ENCODE peak calls at places on chromosomes 3 and 15, in eight cellular contexts. A, Z, E, F, D, M, W and B are unnamed samples.

GRCh38 chr15:37133619-37134018 is 33.3 kb upstream of the MEIS2 start:
- DNase-seq in Z (no peak), A (no peak), W (no peak), F (no peak), M (no peak), D (peak; percentile 64), E (no peak), B (no peak)

GRCh38 chr3:36707623-36708409 is 56.5 kb downstream of the DCLK3 start:
- DNase-seq in M (no peak), Z (peak; percentile 73), F (peak; percentile 16), D (no peak), E (no peak), A (peak; percentile 4), W (no peak), B (no peak)

GRCh38 chr3:127680790-127681189 is 8.0 kb downstream of the ABTB1 start:
- DNase-seq in D (no peak), F (no peak), M (no peak), A (no peak), W (no peak), Z (no peak), E (no peak), B (no peak)

GRCh38 chr3:193665370-193665989 is 72.5 kb downstream of the OPA1 start:
- DNase-seq in W (no peak), F (peak; percentile 67), Z (peak; percentile 76), M (no peak), D (peak; percentile 19), E (no peak), A (no peak), B (no peak)

GRCh38 chr15:101159096-101159935 is 92.5 kb downstream of the CHSY1 start:
- DNase-seq in D (no peak), W (no peak), F (no peak), A (no peak), M (peak; percentile 63), E (no peak), Z (no peak), B (no peak)

GRCh38 chr15:100106732-100107131 is 235.0 kb downstream of the ADAMTS17 start:
- DNase-seq in W (no peak), A (no peak), M (no peak), F (no peak), E (no peak), Z (no peak), D (no peak), B (no peak)

GRCh38 chr3:123749716-123750115 is 134.4 kb downstream of the MYLK start:
- DNase-seq in F (no peak), M (no peak), E (no peak), A (no peak), Z (peak; percentile 91), D (no peak), W (no peak), B (no peak)

GRCh38 chr3:72259755-72260589 is 475.0 kb upstream of the PROK2 start:
- DNase-seq in W (no peak), M (peak; percentile 34), D (no peak), E (no peak), F (no peak), Z (no peak), A (no peak), B (no peak)

GRCh38 chr15:63344737-63345390 is 36.8 kb downstream of the CA12 start:
- DNase-seq in A (no peak), Z (no peak), D (no peak), W (no peak), E (no peak), F (no peak), M (no peak), B (no peak)

GRCh38 chr15:93899817-93900216 is 331.5 kb upstream of the MCTP2 start:
- DNase-seq in D (no peak), Z (no peak), W (no peak), A (no peak), E (no peak), M (no peak), F (no peak), B (no peak)

GRCh38 chr15:63971427-63971805 is 74.9 kb downstream of the DAPK2 start:
- DNase-seq in W (no peak), F (peak; percentile 64), E (peak; percentile 30), D (no peak), A (no peak), M (peak; percentile 74), Z (no peak), B (no peak)

GRCh38 chr3:152828075-152828840 is 6.7 kb upstream of the P2RY1 start:
- DNase-seq in A (no peak), F (no peak), E (no peak), Z (no peak), W (no peak), D (no peak), M (no peak), B (no peak)

GRCh38 chr3:133812872-133813271 is 7.3 kb downstream of the SRPRB start:
- DNase-seq in F (no peak), D (no peak), A (no peak), M (no peak), E (no peak), Z (no peak), W (no peak), B (no peak)

GRCh38 chr3:82676356-82677026 is 915.0 kb upstream of the GBE1 start:
- DNase-seq in F (no peak), A (no peak), W (no peak), Z (no peak), M (no peak), E (no peak), D (no peak), B (no peak)